ENCODE peak calls at places on chromosomes 7 and 10, in seven cellular contexts. P, O, W, Y, A, B and J are unnamed samples.

GRCh38 chr7:110943686-110944350 is 147.1 kb upstream of the LRRN3 start:
- DNase-seq in O (no peak), B (no peak), P (no peak), A (no peak), W (no peak), Y (no peak), J (no peak)

GRCh38 chr10:15563161-15563715 is 156.5 kb downstream of the ITGA8 start:
- DNase-seq in A (no peak), Y (no peak), W (no peak), B (no peak), P (no peak), O (no peak), J (no peak)

GRCh38 chr10:60978287-60979115 is 34.5 kb upstream of the RHOBTB1 start:
- DNase-seq in W (no peak), Y (no peak), P (no peak), O (no peak), A (no peak), B (no peak), J (no peak)

GRCh38 chr7:1244701-1245526 is 12.2 kb downstream of the UNCX start:
- DNase-seq in P (no peak), B (no peak), O (no peak), Y (no peak), W (no peak), A (peak; percentile 0), J (no peak)

GRCh38 chr10:58555930-58556311 is 43.2 kb downstream of the BICC1 start:
- DNase-seq in P (no peak), W (no peak), O (no peak), Y (no peak), A (no peak), B (no peak), J (no peak)

GRCh38 chr10:86254526-86255174 is 111.9 kb downstream of the GRID1 start:
- DNase-seq in A (no peak), W (no peak), B (no peak), P (no peak), Y (no peak), O (no peak), J (no peak)

GRCh38 chr7:16130127-16131110 is 290.9 kb downstream of the CRPPA start:
- DNase-seq in A (no peak), W (no peak), Y (no peak), B (no peak), P (no peak), O (no peak), J (no peak)

GRCh38 chr7:105654994-105655900 is 74.0 kb upstream of the EFCAB10 start:
- DNase-seq in W (no peak), A (no peak), P (peak; percentile 35), Y (no peak), O (no peak), B (peak; percentile 46), J (peak; percentile 66)

GRCh38 chr10:35213699-35214098 is 87.1 kb downstream of the CREM start:
- DNase-seq in W (no peak), O (no peak), B (no peak), P (no peak), Y (no peak), A (no peak), J (no peak)

GRCh38 chr10:86795353-86795752 is 38.9 kb downstream of the BMPR1A start:
- DNase-seq in O (no peak), B (no peak), P (no peak), W (no peak), Y (no peak), A (no peak), J (no peak)

GRCh38 chr10:116826803-116827202 is 22.5 kb upstream of the ENO4 start:
- DNase-seq in Y (no peak), O (no peak), W (no peak), A (no peak), P (no peak), B (no peak), J (no peak)

GRCh38 chr10:70915206-70915605 is 26.8 kb upstream of the PCBD1 start:
- DNase-seq in W (no peak), B (no peak), Y (no peak), P (no peak), O (no peak), A (no peak), J (peak; percentile 62)

GRCh38 chr7:17370901-17371550 is 72.6 kb downstream of the AHR start:
- DNase-seq in B (no peak), A (no peak), W (no peak), Y (no peak), O (no peak), P (no peak), J (no peak)

GRCh38 chr10:28906440-28906839 is 229.1 kb downstream of the BAMBI start:
- DNase-seq in A (no peak), B (no peak), P (no peak), Y (no peak), O (no peak), W (no peak), J (no peak)

GRCh38 chr10:34343764-34344163 is 471.3 kb downstream of the PARD3 start:
- DNase-seq in B (no peak), A (no peak), P (no peak), O (no peak), Y (no peak), W (no peak), J (no peak)

GRCh38 chr7:144671429-144671828 is 164.4 kb downstream of the TPK1 start:
- DNase-seq in B (no peak), W (no peak), P (no peak), O (no peak), Y (no peak), A (no peak), J (no peak)

GRCh38 chr7:133904766-133905165 is 222.4 kb upstream of the LRGUK start:
- DNase-seq in W (no peak), Y (no peak), O (no peak), P (no peak), A (no peak), B (no peak), J (no peak)

GRCh38 chr7:32506266-32507054 is 11.2 kb downstream of the AVL9 start:
- DNase-seq in O (no peak), Y (no peak), P (no peak), B (no peak), A (no peak), W (no peak), J (no peak)

GRCh38 chr10:75295901-75296441 is 60.2 kb upstream of the COMTD1 start:
- DNase-seq in W (no peak), O (no peak), B (no peak), Y (no peak), P (peak; percentile 16), A (no peak), J (no peak)

GRCh38 chr7:76291346-76292205 is 10.9 kb upstream of the HSPB1 start:
- DNase-seq in A (peak; percentile 93), Y (peak; percentile 92), P (peak; percentile 89), W (peak; percentile 78), O (peak; percentile 83), B (peak; percentile 89), J (peak; percentile 93)

GRCh38 chr10:44046605-44047004 is 338.3 kb downstream of the CXCL12 start:
- DNase-seq in P (no peak), A (no peak), W (no peak), O (no peak), Y (no peak), B (no peak), J (no peak)

GRCh38 chr7:21253740-21254687 is 173.9 kb upstream of the SP4 start:
- DNase-seq in Y (no peak), O (no peak), P (peak; percentile 9), W (no peak), A (no peak), B (no peak), J (no peak)

GRCh38 chr7:152968003-152968402 is 208.5 kb downstream of the ACTR3B start:
- DNase-seq in A (no peak), P (no peak), O (no peak), B (no peak), Y (no peak), W (no peak), J (no peak)

GRCh38 chr10:96417432-96417831 is 58.6 kb upstream of the OPALIN start:
- DNase-seq in B (no peak), P (no peak), A (no peak), W (no peak), O (peak; percentile 20), Y (no peak), J (no peak)

GRCh38 chr10:59561397-59562121 is 148.1 kb downstream of the SLC16A9 start:
- DNase-seq in O (no peak), W (no peak), B (no peak), P (no peak), Y (no peak), A (no peak), J (no peak)
- H3K27me3 ChIP-seq in O (no peaks in the 10 kb centered on the region), W (no peaks in the 10 kb centered on the region), B (no peaks in the 10 kb centered on the region), P (no peaks in the 10 kb centered on the region), Y (no peaks in the 10 kb centered on the region), A (no peaks in the 10 kb centered on the region), J (no peaks in the 10 kb centered on the region)

GRCh38 chr10:132458595-132459251 is 61.7 kb downstream of the PWWP2B start:
- DNase-seq in A (peak; percentile 62), W (peak; percentile 68), B (peak; percentile 73), O (peak; percentile 53), P (peak; percentile 56), Y (no peak), J (peak; percentile 64)
- H3K27me3 ChIP-seq in A (no peaks in the 10 kb centered on the region), W (no peaks in the 10 kb centered on the region), B (no peaks in the 10 kb centered on the region), O (no peaks in the 10 kb centered on the region), P (no peaks in the 10 kb centered on the region), Y (no peaks in the 10 kb centered on the region), J (no peaks in the 10 kb centered on the region)

DNA sequence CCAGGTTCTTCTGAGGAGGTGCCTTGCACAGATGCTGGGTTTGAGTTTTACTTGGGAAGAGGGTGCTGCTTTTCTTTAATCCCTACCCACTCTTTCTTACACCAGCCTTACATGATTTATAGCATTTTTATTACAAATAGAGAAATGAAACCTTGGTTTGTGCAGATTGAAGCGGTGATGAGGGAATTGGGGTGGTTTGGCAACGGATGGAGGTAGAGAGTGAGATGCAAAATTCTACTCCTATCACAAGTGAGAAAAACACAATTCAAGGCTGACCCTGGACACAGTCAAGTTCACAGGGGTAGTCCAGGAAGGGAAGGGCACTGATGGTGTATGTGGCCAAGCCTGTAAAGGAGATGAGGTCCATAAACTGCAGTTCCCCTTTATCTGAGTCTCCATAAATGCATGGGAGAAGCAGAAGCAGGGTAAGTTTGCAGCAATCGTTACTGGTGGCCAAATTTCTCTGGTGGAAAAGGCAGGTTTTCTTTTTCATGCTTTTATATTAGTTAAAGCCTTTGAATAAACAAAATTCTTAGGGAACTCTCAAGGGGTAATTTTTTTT is 214.3 kb downstream of the JAZF1 start:
- DNase-seq in O (no peak), A (no peak), Y (no peak), P (no peak), B (no peak), W (no peak), J (no peak)
- H3K27me3 ChIP-seq in O (no peaks in the 10 kb centered on the region), A (no peaks in the 10 kb centered on the region), Y (no peaks in the 10 kb centered on the region), P (no peaks in the 10 kb centered on the region), B (no peaks in the 10 kb centered on the region), W (no peaks in the 10 kb centered on the region), J (no peaks in the 10 kb centered on the region)

DNA sequence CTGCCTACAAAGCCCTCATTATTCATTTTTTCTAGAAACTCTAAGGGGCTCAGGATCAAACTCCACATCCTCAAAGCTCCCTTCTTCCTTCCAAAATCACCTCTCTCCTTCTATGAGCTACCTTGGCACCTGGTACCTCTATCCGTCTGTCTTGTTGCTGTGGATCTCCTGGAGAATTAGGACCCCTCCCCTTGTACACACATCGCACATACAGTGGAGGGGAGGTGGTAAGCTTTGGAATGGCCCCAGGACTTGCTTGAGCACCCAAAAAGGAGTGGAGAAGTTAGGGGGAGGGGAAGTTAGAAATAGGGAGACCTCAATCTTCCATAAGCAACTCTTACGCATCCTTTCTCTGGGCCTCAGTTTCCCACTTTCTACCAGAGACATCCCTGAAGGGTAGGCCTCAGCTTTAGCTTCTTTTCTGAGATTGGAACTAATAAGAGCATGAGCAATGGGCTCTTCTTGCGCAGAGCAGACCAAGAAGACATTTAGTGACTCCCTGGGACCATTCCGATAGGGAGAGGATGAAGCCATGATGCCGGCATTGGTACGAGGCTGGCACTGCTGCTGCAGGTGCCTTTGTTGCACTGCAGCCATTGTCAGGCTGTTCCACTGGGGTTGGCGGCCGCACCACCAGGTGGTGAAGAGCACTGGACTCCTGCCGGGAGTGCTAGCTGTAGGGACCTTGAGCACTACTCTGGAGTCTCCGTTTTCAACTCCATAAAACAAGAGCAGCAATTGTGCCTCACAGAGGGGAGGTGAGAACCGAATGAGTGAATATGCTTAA is 4.5 kb downstream of the CYP26C1 start:
- DNase-seq in B (no peak), O (no peak), P (no peak), W (no peak), A (no peak), Y (no peak), J (no peak)
- H3K27me3 ChIP-seq in B (peaks cover 98% of the 10 kb centered on the region), O (peaks cover 6% of the 10 kb centered on the region), P (peaks cover 100% of the 10 kb centered on the region), W (peaks cover 14% of the 10 kb centered on the region), A (peaks cover 26% of the 10 kb centered on the region), Y (no peaks in the 10 kb centered on the region), J (no peaks in the 10 kb centered on the region)